ENCODE peak calls at places on chromosomes 4 and X, in four cellular contexts. H is stromal cell of bone marrow, Y is caudate nucleus, M is posterior cingulate gyrus. E is an unnamed sample.

GRCh38 chr4:81021526-81021944 is 9.0 kb upstream of the BMP3 start:
- DNase-seq in H (no peak), Y (no peak), M (no peak), E (no peak)

GRCh38 chr4:128298852-128299251 is 11.2 kb upstream of the PGRMC2 start:
- DNase-seq in M (no peak), Y (no peak), H (no peak), E (no peak)

GRCh38 chrX:127708155-127708554 is 344.0 kb downstream of the ACTRT1 start:
- DNase-seq in Y (no peak), M (no peak), H (no peak), E (no peak)

GRCh38 chr4:170109586-170110289 is 20.0 kb upstream of the AADAT start:
- DNase-seq in H (peak; percentile 70), Y (no peak), M (no peak), E (peak; percentile 50)

GRCh38 chr4:4574792-4575191 is 32.9 kb upstream of the STX18 start:
- DNase-seq in H (peak; percentile 49), M (peak; percentile 24), Y (no peak), E (peak; percentile 85)

GRCh38 chr4:135236035-135236434 is 1034.4 kb upstream of the PABPC4L start:
- DNase-seq in Y (no peak), H (no peak), M (no peak), E (no peak)

GRCh38 chr4:52664479-52664878 is 5.4 kb upstream of the USP46 start:
- DNase-seq in H (no peak), M (no peak), Y (no peak), E (no peak)

GRCh38 chrX:100700809-100701208 is 31.1 kb downstream of the SYTL4 start:
- DNase-seq in M (no peak), Y (no peak), H (no peak), E (no peak)

GRCh38 chr4:5165419-5166369 is 114.4 kb downstream of the STK32B start:
- DNase-seq in H (peak; percentile 25), Y (no peak), M (no peak), E (no peak)

GRCh38 chr4:25552580-25553271 is 102.9 kb upstream of the SLC34A2 start:
- DNase-seq in H (no peak), M (no peak), Y (peak; percentile 15), E (no peak)

GRCh38 chrX:47361538-47362511 is 8.6 kb upstream of the ZNF157 start:
- DNase-seq in H (peak; percentile 87), Y (peak; percentile 79), M (peak; percentile 70), E (peak; percentile 89)

GRCh38 chr4:73979407-73979806 is 2.4 kb downstream of the PF4 start:
- DNase-seq in Y (no peak), M (no peak), H (no peak), E (no peak)

GRCh38 chrX:19799319-19800182 is 87.8 kb downstream of the SH3KBP1 start:
- DNase-seq in M (no peak), H (no peak), Y (no peak), E (peak; percentile 23)

GRCh38 chrX:1486749-1487361 is 34.1 kb upstream of the ASMTL start:
- DNase-seq in H (no peak), Y (no peak), M (no peak), E (no peak)

GRCh38 chr4:178314287-178314686 is 872.0 kb upstream of the AGA start:
- DNase-seq in M (no peak), H (no peak), Y (no peak), E (no peak)